ENCODE peak calls at places on chromosomes 6 and 20, in seven cellular contexts. B is GM12891, S is HCT116, V is SK-N-SH, Y is stomach, I is spleen, W is H1. M is an unnamed sample.

GRCh38 chr6:15628499-15629131 is 34.2 kb downstream of the DTNBP1 start:
- DNase-seq in B (no peak), S (no peak), V (no peak), Y (no peak), I (no peak), W (no peak), M (no peak)

GRCh38 chr6:149499066-149499465 is 14.3 kb upstream of the ZC3H12D start:
- DNase-seq in B (no peak), S (no peak), V (no peak), Y (no peak), I (no peak), W (no peak), M (no peak)

GRCh38 chr6:106097368-106098231 is 11.5 kb downstream of the PRDM1 start:
- DNase-seq in B (no peak), S (no peak), V (no peak), Y (no peak), I (no peak), W (no peak), M (no peak)

GRCh38 chr6:150176152-150176551 is 33.3 kb downstream of the PPP1R14C start:
- DNase-seq in B (no peak), S (no peak), V (no peak), Y (peak; percentile 48), I (no peak), W (no peak), M (no peak)

GRCh38 chr6:12798326-12798725 is 81.8 kb downstream of the PHACTR1 start:
- DNase-seq in B (no peak), S (no peak), V (no peak), Y (no peak), I (no peak), W (no peak), M (no peak)

GRCh38 chr20:62356143-62356947 is 10.8 kb downstream of the LAMA5 start:
- DNase-seq in B (no peak), S (no peak), V (peak; percentile 72), Y (no peak), I (no peak), W (no peak), M (no peak)

GRCh38 chr20:49330701-49331614 is 53.1 kb upstream of the ZNFX1 start:
- DNase-seq in B (no peak), S (no peak), V (no peak), Y (no peak), I (no peak), W (no peak), M (no peak)

GRCh38 chr20:40797425-40797824 is 108.4 kb upstream of the MAFB start:
- DNase-seq in B (no peak), S (peak; percentile 23), V (no peak), Y (peak; percentile 4), I (no peak), W (no peak), M (no peak)

GRCh38 chr6:16559091-16559490 is 202.2 kb downstream of the ATXN1 start:
- DNase-seq in B (no peak), S (no peak), V (no peak), Y (no peak), I (no peak), W (no peak), M (no peak)

GRCh38 chr20:728022-728944 is 40.0 kb downstream of the SLC52A3 start:
- DNase-seq in B (peak; percentile 63), S (no peak), V (peak; percentile 95), Y (peak; percentile 60), I (peak; percentile 74), W (peak; percentile 62), M (peak; percentile 41)

GRCh38 chr6:144294016-144294415 is 8.9 kb downstream of the UTRN start:
- DNase-seq in B (no peak), S (no peak), V (no peak), Y (no peak), I (no peak), W (no peak), M (no peak)

GRCh38 chr6:165728196-165728595 is 65.2 kb upstream of the PDE10A start:
- DNase-seq in B (no peak), S (no peak), V (no peak), Y (no peak), I (no peak), W (no peak), M (no peak)

GRCh38 chr6:165662671-165663282 is at the start of gene PDE10A:
- DNase-seq in B (peak; percentile 44), S (no peak), V (peak; percentile 82), Y (peak; percentile 39), I (no peak), W (no peak), M (no peak)

GRCh38 chr6:136790411-136791295 is 1.6 kb downstream of the MAP3K5 start:
- DNase-seq in B (no peak), S (no peak), V (no peak), Y (no peak), I (no peak), W (no peak), M (no peak)

GRCh38 chr6:106102034-106102433 is 15.9 kb downstream of the PRDM1 start:
- DNase-seq in B (peak; percentile 29), S (no peak), V (no peak), Y (no peak), I (no peak), W (no peak), M (no peak)

GRCh38 chr20:63533871-63534393 is 3.2 kb downstream of the PTK6 start:
- DNase-seq in B (no peak), S (no peak), V (peak; percentile 23), Y (peak; percentile 94), I (peak; percentile 79), W (no peak), M (no peak)

GRCh38 chr6:43921548-43922422 is 151.8 kb downstream of the VEGFA start:
- DNase-seq in B (no peak), S (no peak), V (no peak), Y (no peak), I (peak; percentile 56), W (no peak), M (no peak)

GRCh38 chr6:40671338-40672050 is 84.3 kb upstream of the LRFN2 start:
- DNase-seq in B (no peak), S (no peak), V (no peak), Y (peak; percentile 34), I (peak; percentile 35), W (no peak), M (no peak)

GRCh38 chr6:33405541-33405940 is 5.3 kb upstream of the PHF1 start:
- DNase-seq in B (no peak), S (no peak), V (no peak), Y (no peak), I (no peak), W (no peak), M (no peak)

GRCh38 chr6:103236923-103237322 is 1622.8 kb downstream of the HACE1 start:
- DNase-seq in B (no peak), S (no peak), V (no peak), Y (no peak), I (no peak), W (no peak), M (no peak)

GRCh38 chr6:37696841-37697735 is 595 bp downstream of the MDGA1 start:
- DNase-seq in B (peak; percentile 52), S (no peak), V (peak; percentile 82), Y (peak; percentile 30), I (peak; percentile 83), W (no peak), M (peak; percentile 46)

GRCh38 chr6:44342489-44342888 is at the start of gene SPATS1:
- DNase-seq in B (no peak), S (no peak), V (peak; percentile 83), Y (peak; percentile 46), I (peak; percentile 72), W (no peak), M (peak; percentile 10)

DNA sequence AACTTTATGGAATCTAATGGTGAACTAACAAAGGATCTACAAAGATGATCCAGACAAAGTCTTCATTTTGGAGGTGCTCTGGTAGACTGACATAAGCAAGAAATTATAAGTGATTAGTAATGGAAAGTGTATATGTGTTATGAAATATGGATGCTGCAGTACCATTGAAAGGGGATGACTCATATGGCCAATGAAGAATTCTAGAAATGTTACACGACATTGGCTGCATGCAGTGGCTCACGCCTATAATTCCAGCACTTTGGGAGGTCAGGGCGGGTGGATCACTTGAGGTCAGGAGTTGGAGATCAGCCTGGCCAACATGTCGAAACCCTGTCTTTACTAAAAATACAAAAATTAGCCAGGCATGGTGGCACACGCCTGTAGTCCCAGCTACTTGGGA is 23.5 kb downstream of the CFAP206 start:
- DNase-seq in B (no peak), S (no peak), V (no peak), Y (no peak), I (no peak), W (no peak), M (no peak)
- TF ChIP-seq POLR2AphosphoS5 in B (no peak), S (no peak), V (no peak), Y (no peak), I (no peak), W (no peak), M (no peak)

GRCh38 chr6:8973395-8973794 is 538.0 kb upstream of the SLC35B3 start:
- DNase-seq in B (no peak), S (no peak), V (no peak), Y (no peak), I (no peak), W (no peak), M (no peak)
- TF ChIP-seq POLR2AphosphoS5 in B (no peak), S (no peak), V (no peak), Y (no peak), I (no peak), W (no peak), M (no peak)

DNA sequence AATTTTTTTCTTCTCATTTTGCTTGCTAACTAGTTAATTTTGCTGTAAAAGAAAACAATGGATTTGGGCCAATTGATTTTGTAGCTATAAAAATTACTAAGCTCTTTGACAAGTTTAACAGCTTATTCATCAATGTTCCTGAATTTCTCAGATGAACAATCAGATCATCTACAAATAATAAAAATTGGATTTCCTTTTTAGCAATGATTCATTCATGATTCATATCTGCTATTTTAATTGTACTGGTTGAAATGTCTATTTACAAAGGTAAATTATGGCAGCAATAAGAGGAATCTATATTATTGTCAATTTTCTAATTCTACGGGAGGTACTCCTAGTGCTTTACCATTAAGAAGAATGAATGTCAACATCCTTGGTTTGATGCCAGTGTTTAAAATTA is 178.8 kb upstream of the BTBD3 start:
- DNase-seq in B (no peak), S (no peak), V (no peak), Y (no peak), I (no peak), W (no peak), M (no peak)
- TF ChIP-seq POLR2AphosphoS5 in B (no peak), S (no peak), V (no peak), Y (no peak), I (no peak), W (no peak), M (no peak)

GRCh38 chr6:9458424-9458823 is 956.5 kb downstream of the TFAP2A start:
- DNase-seq in B (no peak), S (no peak), V (no peak), Y (no peak), I (no peak), W (no peak), M (no peak)

GRCh38 chr6:9461161-9461560 is 953.7 kb downstream of the TFAP2A start:
- DNase-seq in B (no peak), S (no peak), V (no peak), Y (peak; percentile 26), I (no peak), W (no peak), M (no peak)

GRCh38 chr6:9455794-9456193 is 959.1 kb downstream of the TFAP2A start:
- DNase-seq in B (no peak), S (no peak), V (no peak), Y (no peak), I (no peak), W (no peak), M (no peak)

DNA sequence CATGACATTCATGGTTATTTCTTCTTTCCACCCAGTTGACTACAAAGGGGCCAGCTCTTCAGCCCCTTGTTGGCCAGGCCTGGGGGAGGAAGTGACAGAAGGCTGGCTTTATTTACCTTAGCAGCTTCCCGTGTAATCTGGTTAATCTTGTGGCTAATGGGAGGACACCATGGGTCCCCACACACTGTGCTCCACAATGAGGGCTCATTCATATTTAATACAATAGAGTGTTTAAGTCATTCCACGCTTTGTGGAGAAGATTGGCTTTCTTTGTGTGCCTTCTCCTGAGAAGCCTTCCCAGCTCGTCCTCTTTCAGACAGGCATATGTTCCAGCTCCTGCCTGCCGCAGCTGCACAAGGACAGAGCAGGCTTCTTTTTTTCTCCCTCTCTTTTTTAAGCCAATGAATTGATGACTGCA is 958.6 kb downstream of the TFAP2A start:
- DNase-seq in B (no peak), S (no peak), V (no peak), Y (no peak), I (no peak), W (peak; percentile 9), M (no peak)
- TF ChIP-seq POLR2AphosphoS5 in B (no peak), S (no peak), V (no peak), Y (no peak), I (no peak), W (no peak), M (no peak)